ENCODE peak calls at places on chromosomes 11 and 22, in seven cellular contexts. One of them, this sample, is unnamed.

GRCh38 chr11:67463680-67464410 is 5.2 kb downstream of the TMEM134 start:
- DNase-seq in fibroblast of lung: no peak
- DNase-seq in progenitor cell of endocrine pancreas: no peak
- DNase-seq in A549: peak
- DNase-seq in heart left ventricle: peak
- DNase-seq in stomach: peak
- DNase-seq in endothelial cell: no peak
- DNase-seq in this sample: no peak

GRCh38 chr11:91794146-91794545 is 430.5 kb upstream of the FAT3 start:
- DNase-seq in stomach: no peak
- DNase-seq in progenitor cell of endocrine pancreas: no peak
- DNase-seq in A549: no peak
- DNase-seq in endothelial cell: no peak
- DNase-seq in heart left ventricle: no peak
- DNase-seq in fibroblast of lung: no peak
- DNase-seq in this sample: no peak

GRCh38 chr11:13468750-13469149 is 5.7 kb upstream of the BTBD10 start:
- DNase-seq in progenitor cell of endocrine pancreas: no peak
- DNase-seq in stomach: no peak
- DNase-seq in fibroblast of lung: no peak
- DNase-seq in A549: no peak
- DNase-seq in heart left ventricle: no peak
- DNase-seq in endothelial cell: no peak
- DNase-seq in this sample: no peak

GRCh38 chr22:50528682-50529415 is 963 bp downstream of the TYMP start:
- DNase-seq in endothelial cell: no peak
- DNase-seq in progenitor cell of endocrine pancreas: no peak
- DNase-seq in A549: no peak
- DNase-seq in fibroblast of lung: no peak
- DNase-seq in heart left ventricle: peak
- DNase-seq in stomach: no peak
- DNase-seq in this sample: no peak

GRCh38 chr22:39302431-39302960 is 16.9 kb downstream of the RPL3 start:
- DNase-seq in fibroblast of lung: no peak
- DNase-seq in stomach: no peak
- DNase-seq in heart left ventricle: no peak
- DNase-seq in endothelial cell: no peak
- DNase-seq in A549: no peak
- DNase-seq in progenitor cell of endocrine pancreas: no peak
- DNase-seq in this sample: no peak

GRCh38 chr11:16791494-16791961 is 53.1 kb downstream of the C11orf58 start:
- DNase-seq in A549: peak
- DNase-seq in heart left ventricle: no peak
- DNase-seq in endothelial cell: no peak
- DNase-seq in stomach: no peak
- DNase-seq in fibroblast of lung: peak
- DNase-seq in progenitor cell of endocrine pancreas: no peak
- DNase-seq in this sample: peak

GRCh38 chr11:76626266-76626665 is 44.3 kb downstream of the LRRC32 start:
- DNase-seq in stomach: no peak
- DNase-seq in A549: no peak
- DNase-seq in fibroblast of lung: no peak
- DNase-seq in progenitor cell of endocrine pancreas: no peak
- DNase-seq in heart left ventricle: no peak
- DNase-seq in endothelial cell: peak
- DNase-seq in this sample: no peak

GRCh38 chr11:7480132-7480531 is 5.2 kb upstream of the OLFML1 start:
- DNase-seq in A549: no peak
- DNase-seq in heart left ventricle: no peak
- DNase-seq in progenitor cell of endocrine pancreas: no peak
- DNase-seq in fibroblast of lung: peak
- DNase-seq in endothelial cell: no peak
- DNase-seq in stomach: no peak
- DNase-seq in this sample: peak

GRCh38 chr11:47564933-47565339 is 463 bp upstream of the PTPMT1 start:
- DNase-seq in fibroblast of lung: no peak
- DNase-seq in stomach: no peak
- DNase-seq in A549: no peak
- DNase-seq in heart left ventricle: no peak
- DNase-seq in progenitor cell of endocrine pancreas: no peak
- DNase-seq in endothelial cell: no peak
- DNase-seq in this sample: no peak

GRCh38 chr11:102794382-102794781 is 3.6 kb downstream of the MMP1 start:
- DNase-seq in A549: peak
- DNase-seq in progenitor cell of endocrine pancreas: no peak
- DNase-seq in endothelial cell: peak
- DNase-seq in stomach: no peak
- DNase-seq in fibroblast of lung: no peak
- DNase-seq in heart left ventricle: no peak
- DNase-seq in this sample: no peak

GRCh38 chr11:12098601-12099000 is 11.8 kb upstream of the MICAL2 start:
- DNase-seq in A549: no peak
- DNase-seq in progenitor cell of endocrine pancreas: no peak
- DNase-seq in stomach: no peak
- DNase-seq in heart left ventricle: no peak
- DNase-seq in fibroblast of lung: no peak
- DNase-seq in endothelial cell: no peak
- DNase-seq in this sample: no peak

GRCh38 chr11:57223601-57224000 is 13.4 kb downstream of the APLNR start:
- DNase-seq in progenitor cell of endocrine pancreas: no peak
- DNase-seq in endothelial cell: no peak
- DNase-seq in stomach: no peak
- DNase-seq in heart left ventricle: no peak
- DNase-seq in fibroblast of lung: no peak
- DNase-seq in A549: no peak
- DNase-seq in this sample: no peak

GRCh38 chr11:60867871-60868681 is 734 bp downstream of the ZP1 start:
- DNase-seq in stomach: no peak
- DNase-seq in A549: no peak
- DNase-seq in fibroblast of lung: no peak
- DNase-seq in progenitor cell of endocrine pancreas: no peak
- DNase-seq in endothelial cell: no peak
- DNase-seq in heart left ventricle: peak
- DNase-seq in this sample: no peak

GRCh38 chr11:2380807-2381350 is 3.8 kb downstream of the CD81 start:
- DNase-seq in heart left ventricle: peak
- DNase-seq in fibroblast of lung: peak
- DNase-seq in progenitor cell of endocrine pancreas: no peak
- DNase-seq in stomach: peak
- DNase-seq in A549: no peak
- DNase-seq in endothelial cell: no peak
- DNase-seq in this sample: no peak

GRCh38 chr22:20031732-20032406 is 11.0 kb downstream of the TANGO2 start:
- DNase-seq in stomach: peak
- DNase-seq in fibroblast of lung: no peak
- DNase-seq in A549: no peak
- DNase-seq in progenitor cell of endocrine pancreas: no peak
- DNase-seq in heart left ventricle: no peak
- DNase-seq in endothelial cell: no peak
- DNase-seq in this sample: no peak

GRCh38 chr11:79312591-79313267 is 128.1 kb downstream of the TENM4 start:
- DNase-seq in heart left ventricle: no peak
- DNase-seq in stomach: no peak
- DNase-seq in progenitor cell of endocrine pancreas: no peak
- DNase-seq in endothelial cell: no peak
- DNase-seq in fibroblast of lung: peak
- DNase-seq in A549: no peak
- DNase-seq in this sample: no peak

GRCh38 chr11:69353696-69354544 is 60.0 kb downstream of the MYEOV start:
- DNase-seq in endothelial cell: no peak
- DNase-seq in progenitor cell of endocrine pancreas: no peak
- DNase-seq in stomach: no peak
- DNase-seq in A549: no peak
- DNase-seq in fibroblast of lung: no peak
- DNase-seq in heart left ventricle: no peak
- DNase-seq in this sample: no peak

GRCh38 chr22:29146101-29146560 is 59.6 kb upstream of the EMID1 start:
- DNase-seq in heart left ventricle: no peak
- DNase-seq in stomach: peak
- DNase-seq in A549: no peak
- DNase-seq in progenitor cell of endocrine pancreas: no peak
- DNase-seq in endothelial cell: no peak
- DNase-seq in fibroblast of lung: no peak
- DNase-seq in this sample: no peak

GRCh38 chr22:20062043-20062765 is 17.8 kb upstream of the DGCR8 start:
- DNase-seq in heart left ventricle: no peak
- DNase-seq in stomach: no peak
- DNase-seq in fibroblast of lung: no peak
- DNase-seq in endothelial cell: no peak
- DNase-seq in A549: no peak
- DNase-seq in progenitor cell of endocrine pancreas: no peak
- DNase-seq in this sample: no peak

GRCh38 chr11:56089697-56090096 is 3.4 kb upstream of the OR8I2 start:
- DNase-seq in fibroblast of lung: no peak
- DNase-seq in A549: no peak
- DNase-seq in progenitor cell of endocrine pancreas: no peak
- DNase-seq in heart left ventricle: no peak
- DNase-seq in stomach: no peak
- DNase-seq in endothelial cell: no peak
- DNase-seq in this sample: no peak

GRCh38 chr11:5690216-5690615 is 626 bp downstream of the TRIM22 start:
- DNase-seq in stomach: no peak
- DNase-seq in heart left ventricle: no peak
- DNase-seq in endothelial cell: no peak
- DNase-seq in A549: no peak
- DNase-seq in progenitor cell of endocrine pancreas: no peak
- DNase-seq in fibroblast of lung: peak
- DNase-seq in this sample: peak

GRCh38 chr11:1029686-1030085 is 6.8 kb downstream of the MUC6 start:
- DNase-seq in fibroblast of lung: no peak
- DNase-seq in heart left ventricle: no peak
- DNase-seq in progenitor cell of endocrine pancreas: no peak
- DNase-seq in stomach: no peak
- DNase-seq in A549: no peak
- DNase-seq in endothelial cell: no peak
- DNase-seq in this sample: no peak

GRCh38 chr11:126653040-126653439 is 297.6 kb downstream of the ST3GAL4 start:
- DNase-seq in A549: no peak
- DNase-seq in stomach: no peak
- DNase-seq in endothelial cell: no peak
- DNase-seq in fibroblast of lung: no peak
- DNase-seq in heart left ventricle: no peak
- DNase-seq in progenitor cell of endocrine pancreas: no peak
- DNase-seq in this sample: no peak

GRCh38 chr11:126646701-126647209 is 291.3 kb downstream of the ST3GAL4 start:
- DNase-seq in heart left ventricle: no peak
- DNase-seq in stomach: no peak
- DNase-seq in endothelial cell: no peak
- DNase-seq in A549: no peak
- DNase-seq in progenitor cell of endocrine pancreas: no peak
- DNase-seq in fibroblast of lung: no peak
- DNase-seq in this sample: no peak

GRCh38 chr11:126645206-126645605 is 289.7 kb downstream of the ST3GAL4 start:
- DNase-seq in progenitor cell of endocrine pancreas: no peak
- DNase-seq in A549: no peak
- DNase-seq in fibroblast of lung: no peak
- DNase-seq in stomach: no peak
- DNase-seq in heart left ventricle: no peak
- DNase-seq in endothelial cell: no peak
- DNase-seq in this sample: no peak

GRCh38 chr11:126647735-126648134 is 292.2 kb downstream of the ST3GAL4 start:
- DNase-seq in fibroblast of lung: peak
- DNase-seq in progenitor cell of endocrine pancreas: no peak
- DNase-seq in A549: peak
- DNase-seq in stomach: no peak
- DNase-seq in endothelial cell: no peak
- DNase-seq in heart left ventricle: no peak
- DNase-seq in this sample: peak
- TF ChIP-seq CTCF in fibroblast of lung: no peak
- TF ChIP-seq CTCF in progenitor cell of endocrine pancreas: no peak
- TF ChIP-seq CTCF in A549: no peak
- TF ChIP-seq CTCF in stomach: no peak
- TF ChIP-seq CTCF in endothelial cell: no peak
- TF ChIP-seq CTCF in heart left ventricle: no peak
- TF ChIP-seq CTCF in this sample: no peak

DNA sequence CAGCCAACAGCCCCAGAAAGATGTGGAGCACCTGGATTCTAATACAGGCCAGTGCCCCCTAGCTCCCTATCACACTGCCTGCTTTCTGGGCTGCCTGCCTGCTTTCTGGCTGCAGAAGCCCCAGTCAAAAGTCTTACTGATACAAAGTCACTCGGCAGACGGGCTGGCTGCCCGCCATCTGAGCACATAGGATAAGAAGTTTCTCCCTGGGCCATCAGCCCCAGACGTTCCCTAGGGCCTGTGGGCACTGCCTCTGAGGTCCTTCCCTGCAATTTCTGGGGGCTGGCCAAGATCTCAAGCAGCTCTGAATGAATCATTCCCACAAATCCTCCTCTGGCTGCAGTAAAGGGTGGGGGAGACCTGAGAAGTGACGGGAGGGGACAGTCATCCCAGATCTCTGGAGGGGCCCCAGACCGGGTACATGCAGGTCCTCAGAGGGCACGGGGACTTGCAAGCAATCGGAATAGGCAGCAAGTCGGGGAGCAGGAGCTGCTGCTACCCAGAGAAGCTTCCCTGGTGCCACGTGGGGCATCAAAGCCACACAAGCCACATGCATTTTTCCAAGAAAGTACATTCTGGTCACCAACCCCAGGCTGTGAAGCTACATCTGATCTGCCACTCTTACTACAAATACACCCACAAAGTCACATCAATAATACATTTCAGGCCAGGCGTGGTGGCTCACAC is 4.7 kb downstream of the TPST2 start:
- DNase-seq in progenitor cell of endocrine pancreas: no peak
- DNase-seq in stomach: peak
- DNase-seq in endothelial cell: no peak
- DNase-seq in heart left ventricle: peak
- DNase-seq in fibroblast of lung: peak
- DNase-seq in A549: no peak
- DNase-seq in this sample: peak
- TF ChIP-seq CTCF in progenitor cell of endocrine pancreas: no peak
- TF ChIP-seq CTCF in stomach: no peak
- TF ChIP-seq CTCF in endothelial cell: no peak
- TF ChIP-seq CTCF in heart left ventricle: peak
- TF ChIP-seq CTCF in fibroblast of lung: peak
- TF ChIP-seq CTCF in A549: no peak
- TF ChIP-seq CTCF in this sample: peak

GRCh38 chr11:101323997-101324396 is 194.4 kb upstream of the PGR start:
- DNase-seq in endothelial cell: peak
- DNase-seq in A549: no peak
- DNase-seq in progenitor cell of endocrine pancreas: no peak
- DNase-seq in heart left ventricle: peak
- DNase-seq in stomach: no peak
- DNase-seq in fibroblast of lung: no peak
- DNase-seq in this sample: no peak
- TF ChIP-seq CTCF in endothelial cell: no peak
- TF ChIP-seq CTCF in A549: no peak
- TF ChIP-seq CTCF in progenitor cell of endocrine pancreas: no peak
- TF ChIP-seq CTCF in heart left ventricle: peak
- TF ChIP-seq CTCF in stomach: no peak
- TF ChIP-seq CTCF in fibroblast of lung: no peak
- TF ChIP-seq CTCF in this sample: no peak

DNA sequence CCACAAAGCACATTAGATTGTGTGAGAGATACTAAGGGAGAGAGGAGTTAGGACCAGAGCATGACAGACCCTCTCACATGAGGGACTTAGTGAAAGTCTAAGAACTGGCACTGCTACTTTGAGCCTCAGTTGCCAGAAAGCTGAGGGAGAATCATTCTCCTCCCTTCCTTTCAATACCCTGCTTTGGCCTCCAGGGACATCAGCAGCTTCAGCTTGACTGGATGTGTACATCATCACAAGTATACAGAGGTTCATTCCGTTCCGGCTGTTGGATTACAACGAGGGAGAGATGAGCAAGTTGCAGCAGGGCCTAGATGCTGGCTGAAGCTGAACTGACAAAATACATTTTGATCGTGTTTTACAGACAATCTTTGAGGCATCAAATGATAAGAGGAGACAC is 15.7 kb upstream of the ANO5 start:
- DNase-seq in heart left ventricle: no peak
- DNase-seq in fibroblast of lung: no peak
- DNase-seq in A549: no peak
- DNase-seq in stomach: no peak
- DNase-seq in progenitor cell of endocrine pancreas: no peak
- DNase-seq in endothelial cell: no peak
- DNase-seq in this sample: no peak
- TF ChIP-seq CTCF in heart left ventricle: no peak
- TF ChIP-seq CTCF in fibroblast of lung: no peak
- TF ChIP-seq CTCF in A549: no peak
- TF ChIP-seq CTCF in stomach: no peak
- TF ChIP-seq CTCF in progenitor cell of endocrine pancreas: peak
- TF ChIP-seq CTCF in endothelial cell: peak
- TF ChIP-seq CTCF in this sample: no peak

This sample was measured in AG09319.